ENCODE peak calls at places on chromosome 20, in nine cellular contexts. Y is HCT116, R is body of pancreas, G is right lobe of liver, F is stomach, S is transverse colon, N is breast epithelium, U is A549, Z is ovary. C is an unnamed sample.

GRCh38 chr20:50534567-50534966 is 24.4 kb downstream of the PTPN1 start:
- DNase-seq in S (no peak), Z (no peak), N (no peak), Y (no peak), F (no peak), G (no peak), U (no peak), R (no peak), C (no peak)

GRCh38 chr20:22924949-22925612 is 110.0 kb upstream of the SSTR4 start:
- DNase-seq in G (no peak), Y (no peak), Z (no peak), S (no peak), R (no peak), F (no peak), U (no peak), N (no peak), C (no peak)

GRCh38 chr20:33846291-33846916 is 35.3 kb downstream of the CHMP4B start:
- DNase-seq in N (no peak), Y (no peak), S (no peak), F (no peak), R (peak), G (no peak), Z (peak), U (no peak), C (no peak)

GRCh38 chr20:49694450-49695071 is 19.1 kb downstream of the B4GALT5 start:
- DNase-seq in G (no peak), Z (no peak), N (no peak), S (no peak), Y (no peak), U (no peak), R (no peak), F (no peak), C (no peak)

GRCh38 chr20:32970115-32970972 is 33.9 kb downstream of the SUN5 start:
- DNase-seq in Z (no peak), F (no peak), N (peak), U (no peak), S (no peak), R (no peak), Y (no peak), G (no peak), C (peak)

GRCh38 chr20:44112456-44112855 is 74.5 kb downstream of the JPH2 start:
- DNase-seq in G (no peak), N (no peak), Z (no peak), S (no peak), U (no peak), Y (no peak), F (no peak), R (no peak), C (no peak)

GRCh38 chr20:24149881-24150307 is 161.3 kb upstream of the GGTLC1 start:
- DNase-seq in F (no peak), Y (no peak), U (peak), R (peak), S (no peak), N (no peak), Z (no peak), G (peak), C (no peak)

GRCh38 chr20:44648579-44648978 is 2.9 kb downstream of the ADA start:
- DNase-seq in U (no peak), G (no peak), S (no peak), N (no peak), R (no peak), Z (no peak), Y (no peak), F (no peak), C (no peak)

GRCh38 chr20:64269604-64270411 is 14.3 kb downstream of the PCMTD2 start:
- DNase-seq in S (no peak), N (no peak), R (no peak), Z (no peak), U (no peak), F (no peak), G (no peak), Y (no peak), C (no peak)

GRCh38 chr20:25374842-25375241 is 15.8 kb downstream of the ABHD12 start:
- DNase-seq in U (no peak), N (no peak), R (no peak), Y (no peak), G (no peak), F (no peak), S (no peak), Z (no peak), C (no peak)

GRCh38 chr20:9686001-9686400 is 152.9 kb downstream of the PAK5 start:
- DNase-seq in Z (no peak), R (no peak), U (no peak), N (no peak), Y (no peak), F (no peak), G (no peak), S (no peak), C (no peak)

GRCh38 chr20:46767127-46767761 is 57.8 kb downstream of the SLC2A10 start:
- DNase-seq in S (peak), G (no peak), Y (peak), N (no peak), U (peak), Z (no peak), F (peak), R (peak), C (no peak)

GRCh38 chr20:62663484-62664315 is 21.4 kb downstream of the SLCO4A1 start:
- DNase-seq in S (no peak), G (no peak), N (no peak), F (no peak), R (no peak), Y (no peak), U (no peak), Z (no peak), C (no peak)
- H3K4me3 ChIP-seq in S (no peak), G (no peak), N (no peak), F (no peak), R (no peak), Y (no peak), U (no peak), Z (no peak), C (no peak)

GRCh38 chr20:19676202-19676601 is 81.9 kb upstream of the RIN2 start:
- DNase-seq in S (no peak), Y (no peak), U (no peak), G (no peak), N (no peak), Z (no peak), R (no peak), F (no peak), C (no peak)

GRCh38 chr20:19673575-19673974 is 84.5 kb upstream of the RIN2 start:
- DNase-seq in R (no peak), F (no peak), Y (no peak), N (no peak), S (no peak), Z (no peak), U (no peak), G (no peak), C (no peak)

GRCh38 chr20:19668406-19668805 is 89.7 kb upstream of the RIN2 start:
- DNase-seq in N (no peak), F (no peak), Y (no peak), G (no peak), Z (no peak), S (no peak), U (no peak), R (no peak), C (no peak)

GRCh38 chr20:19670829-19671228 is 87.2 kb upstream of the RIN2 start:
- DNase-seq in F (no peak), R (no peak), Y (no peak), N (no peak), G (no peak), Z (no peak), U (no peak), S (no peak), C (no peak)

DNA sequence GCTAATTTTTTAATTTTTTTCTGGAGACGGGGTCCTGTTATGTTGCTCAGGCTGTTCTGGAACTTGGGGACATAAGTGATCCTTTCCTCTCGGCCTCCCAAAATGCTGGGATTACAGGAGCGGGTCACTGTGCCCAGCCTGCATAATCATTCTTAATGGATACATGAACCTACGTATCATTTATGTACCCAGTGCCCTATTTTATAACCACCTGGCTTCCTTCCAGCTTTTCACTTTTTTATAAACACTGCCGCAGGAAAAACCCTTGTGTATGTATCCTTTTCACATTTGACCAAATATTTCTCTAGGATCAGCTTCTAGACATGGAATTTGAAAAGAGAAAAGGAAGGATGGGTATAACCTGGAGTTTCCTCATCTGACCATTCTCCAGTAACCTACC is 85.6 kb upstream of the RIN2 start:
- DNase-seq in N (no peak), R (no peak), Y (no peak), G (no peak), F (no peak), S (no peak), Z (no peak), U (no peak), C (no peak)
- TF ChIP-seq POLR2A in N (no peak), R (no peak), Y (no peak), G (no peak), F (no peak), S (no peak), Z (no peak), U (no peak), C (no peak)

DNA sequence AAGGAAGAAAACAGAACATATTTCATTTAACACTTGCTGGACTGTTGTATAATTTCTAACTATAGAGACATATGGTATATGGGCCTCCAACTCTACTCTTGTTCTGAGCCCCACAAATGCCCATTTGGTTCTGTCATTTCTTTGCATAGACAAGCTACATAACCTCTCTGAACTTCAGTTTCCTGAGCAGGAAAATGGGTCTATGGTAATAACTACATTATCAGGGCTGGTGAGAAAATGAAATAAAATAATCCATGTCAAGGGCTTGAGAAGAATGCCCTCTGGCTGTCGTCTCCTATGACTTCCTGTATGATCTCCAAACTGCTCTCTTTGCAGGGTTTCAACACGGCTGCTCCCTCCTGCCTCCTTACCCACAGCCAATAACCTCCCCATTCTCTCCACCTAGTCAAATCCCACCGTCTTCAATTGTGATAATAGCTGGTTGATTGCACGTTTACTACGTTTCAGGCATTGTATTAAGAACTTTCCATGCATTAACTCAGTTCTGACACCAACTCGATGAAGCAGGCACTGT is 12.0 kb downstream of the ZCCHC3 start:
- DNase-seq in U (no peak), F (no peak), G (no peak), Z (no peak), Y (no peak), S (no peak), R (no peak), N (no peak), C (no peak)
- H3K4me3 ChIP-seq in U (no peak), F (peak), G (no peak), Z (peak), Y (no peak), S (peak), R (no peak), N (peak), C (no peak)

GRCh38 chr20:58623579-58624473 is 27.3 kb upstream of the STX16 start:
- DNase-seq in R (peak), U (peak), N (peak), S (peak), Y (peak), Z (peak), G (no peak), F (no peak), C (no peak)
- TF ChIP-seq POLR2A in R (no peak), U (no peak), N (no peak), S (no peak), Y (no peak), Z (no peak), G (no peak), F (no peak), C (no peak)

GRCh38 chr20:35806075-35806474 is 34.3 kb downstream of the PHF20 start:
- DNase-seq in S (no peak), F (no peak), N (no peak), U (no peak), R (no peak), Z (no peak), Y (no peak), G (no peak), C (no peak)

DNA sequence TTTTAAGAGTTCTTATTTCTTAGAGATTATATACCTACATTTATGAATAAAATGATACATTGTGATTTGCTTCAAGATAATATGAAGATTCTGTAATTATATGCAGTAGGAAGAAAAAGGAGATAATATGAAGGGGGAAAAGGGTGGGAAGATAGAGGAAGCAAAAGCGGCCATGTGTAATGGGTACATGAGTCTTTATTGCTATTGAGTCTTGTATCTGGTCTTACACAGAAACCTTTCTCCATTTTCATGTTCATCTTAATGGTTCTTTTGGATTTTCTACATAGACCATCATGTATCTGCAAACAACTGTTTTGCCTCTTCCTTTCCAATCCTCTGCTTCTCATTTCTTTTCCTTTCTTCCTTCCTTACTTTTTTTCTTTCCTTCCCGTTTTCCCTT is 36.1 kb downstream of the PHF20 start:
- DNase-seq in Y (no peak), Z (no peak), U (no peak), R (no peak), F (no peak), S (no peak), N (no peak), G (no peak), C (no peak)
- H3K4me3 ChIP-seq in Y (no peak), Z (no peak), U (no peak), R (no peak), F (no peak), S (no peak), N (no peak), G (no peak), C (no peak)